ENCODE peak calls at places on chromosomes 5 and 9, in seven cellular contexts. H, T, D, G, S, M and B are unnamed samples.

GRCh38 chr9:128732576-128732975 is 8.6 kb upstream of the ZDHHC12 start:
- DNase-seq in H (peak), T (no peak), D (no peak), G (no peak), S (no peak), M (no peak), B (no peak)

GRCh38 chr5:58810086-58810485 is 227.2 kb downstream of the RAB3C start:
- DNase-seq in H (no peak), T (no peak), D (no peak), G (no peak), S (no peak), M (no peak), B (no peak)

GRCh38 chr9:134052491-134052890 is 15.3 kb downstream of the BRD3 start:
- DNase-seq in H (no peak), T (no peak), D (no peak), G (no peak), S (no peak), M (peak), B (no peak)

GRCh38 chr9:121944741-121945191 is 148.3 kb downstream of the TTLL11 start:
- DNase-seq in H (no peak), T (no peak), D (no peak), G (peak), S (no peak), M (no peak), B (no peak)

GRCh38 chr5:156934450-156935211 is 28.4 kb downstream of the TIMD4 start:
- DNase-seq in H (peak), T (peak), D (no peak), G (peak), S (no peak), M (no peak), B (peak)

GRCh38 chr5:141615991-141616715 is 2.6 kb downstream of the DIAPH1 start:
- DNase-seq in H (no peak), T (no peak), D (no peak), G (no peak), S (no peak), M (no peak), B (no peak)

GRCh38 chr9:131851414-131851813 is 111.5 kb upstream of the RAPGEF1 start:
- DNase-seq in H (no peak), T (no peak), D (no peak), G (no peak), S (no peak), M (no peak), B (no peak)

GRCh38 chr9:95157491-95158151 is 159.9 kb downstream of the FANCC start:
- DNase-seq in H (no peak), T (no peak), D (no peak), G (no peak), S (no peak), M (peak), B (no peak)

GRCh38 chr5:90134892-90135291 is 274.7 kb downstream of the CETN3 start:
- DNase-seq in H (no peak), T (no peak), D (no peak), G (no peak), S (peak), M (peak), B (no peak)

GRCh38 chr5:19175776-19176570 is 812.0 kb downstream of the CDH18 start:
- DNase-seq in H (no peak), T (no peak), D (no peak), G (no peak), S (no peak), M (no peak), B (no peak)

GRCh38 chr9:91515074-91515687 is 91.5 kb upstream of the NFIL3 start:
- DNase-seq in H (no peak), T (no peak), D (no peak), G (no peak), S (no peak), M (peak), B (peak)